ENCODE peak calls at places on chromosome 11, in four cellular contexts. S, M, N and R are unnamed samples.

GRCh38 chr11:61041755-61042518 is 60.4 kb upstream of the CD5 start:
- DNase-seq in S (no peak), M (no peak), N (no peak), R (peak)

GRCh38 chr11:118842369-118842768 is 41.3 kb upstream of the CXCR5 start:
- DNase-seq in S (no peak), M (no peak), N (no peak), R (no peak)

GRCh38 chr11:66617148-66617814 is 851 bp downstream of the RBM14 start:
- DNase-seq in N (no peak), S (no peak), M (no peak), R (no peak)

GRCh38 chr11:25628030-25628429 is 703.9 kb upstream of the ANO3 start:
- DNase-seq in N (no peak), M (no peak), S (no peak), R (no peak)

GRCh38 chr11:34174411-34175041 is 69.1 kb downstream of the NAT10 start:
- DNase-seq in M (peak), S (peak), N (no peak), R (peak)

GRCh38 chr11:44241851-44242250 is 68.1 kb downstream of the ALX4 start:
- DNase-seq in M (no peak), S (no peak), N (no peak), R (no peak)

GRCh38 chr11:118152552-118153471 is at the start of gene SCN4B:
- DNase-seq in N (no peak), S (peak), M (no peak), R (peak)

GRCh38 chr11:73866095-73866579 is 10.5 kb downstream of the COA4 start:
- DNase-seq in M (no peak), N (no peak), S (no peak), R (no peak)

GRCh38 chr11:93100211-93100610 is 97.6 kb downstream of the SLC36A4 start:
- DNase-seq in S (no peak), M (no peak), N (no peak), R (no peak)

GRCh38 chr11:131889146-131889577 is 518.7 kb downstream of the NTM start:
- DNase-seq in S (no peak), M (no peak), N (peak), R (no peak)

GRCh38 chr11:17812286-17813187 is 78.0 kb downstream of the KCNC1 start:
- DNase-seq in M (no peak), N (no peak), S (no peak), R (no peak)
- TF ChIP-seq USF2 in M (no peak), N (no peak), S (no peak), R (no peak)

GRCh38 chr11:106624377-106624776 is 393.9 kb downstream of the GUCY1A2 start:
- DNase-seq in N (no peak), M (no peak), S (no peak), R (no peak)
- TF ChIP-seq CREM in N (no peak), M (no peak), S (no peak), R (no peak)

GRCh38 chr11:77166021-77166420 is 38.0 kb downstream of the MYO7A start:
- DNase-seq in N (no peak), S (no peak), M (no peak), R (no peak)
- TF ChIP-seq USF2 in N (no peak), S (no peak), M (no peak), R (no peak)

GRCh38 chr11:58676563-58677135 is 54.2 kb downstream of the CNTF start:
- DNase-seq in N (no peak), S (no peak), M (no peak), R (no peak)

GRCh38 chr11:58675344-58676155 is 53.1 kb downstream of the CNTF start:
- DNase-seq in N (no peak), S (peak), M (peak), R (peak)

GRCh38 chr11:58674609-58675008 is 52.1 kb downstream of the CNTF start:
- DNase-seq in N (no peak), M (no peak), S (no peak), R (no peak)

DNA sequence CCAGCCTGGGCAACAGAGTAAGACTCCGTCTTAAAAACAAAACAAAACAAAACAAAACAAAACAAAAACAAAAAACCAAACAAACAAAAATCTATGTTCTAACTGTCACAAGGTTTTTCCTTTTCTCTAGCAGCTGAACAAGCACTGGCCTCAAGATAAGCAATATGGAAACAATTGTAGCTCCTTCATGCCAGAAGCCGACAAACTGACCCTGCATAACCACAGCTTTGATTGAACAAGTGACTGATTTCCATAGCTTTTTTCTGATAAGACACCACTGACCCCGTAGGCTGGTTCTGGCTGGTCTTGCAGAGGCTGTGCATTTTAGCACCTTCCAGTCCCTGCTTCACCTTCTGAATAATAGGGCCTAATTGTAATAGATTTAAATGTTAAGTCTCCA is 49.5 kb downstream of the CNTF start:
- DNase-seq in S (no peak), N (no peak), M (no peak), R (no peak)
- TF ChIP-seq CREM in S (no peak), N (no peak), M (no peak), R (no peak)